ENCODE peak calls at places on chromosomes 13 and 19, in five cellular contexts. D, L, F, I and T are unnamed samples.

GRCh38 chr19:52601025-52601973 is 31.2 kb downstream of the ZNF701 start:
- DNase-seq in D (peak; percentile 96), L (peak; percentile 87), F (peak; percentile 81), I (peak; percentile 73), T (no peak)

GRCh38 chr19:9871626-9872338 is 36.7 kb downstream of the PIN1 start:
- DNase-seq in D (no peak), L (no peak), F (no peak), I (no peak), T (no peak)

GRCh38 chr13:113402471-113403254 is 38.7 kb upstream of the GRTP1 start:
- DNase-seq in D (no peak), L (no peak), F (no peak), I (no peak), T (no peak)

GRCh38 chr19:50723069-50723468 is at the start of gene CLEC11A:
- DNase-seq in D (peak; percentile 50), L (no peak), F (no peak), I (no peak), T (no peak)

GRCh38 chr19:16825312-16826168 is 3.7 kb upstream of the SIN3B start:
- DNase-seq in D (peak; percentile 43), L (no peak), F (peak; percentile 54), I (peak; percentile 71), T (peak; percentile 86)

GRCh38 chr13:30401347-30401746 is 20.9 kb upstream of the UBE2L5 start:
- DNase-seq in D (no peak), L (no peak), F (no peak), I (no peak), T (no peak)

GRCh38 chr13:38697628-38698333 is 10.9 kb downstream of the FREM2 start:
- DNase-seq in D (no peak), L (no peak), F (no peak), I (no peak), T (no peak)

GRCh38 chr19:18589380-18590272 is 1.0 kb downstream of the REX1BD start:
- DNase-seq in D (peak; percentile 70), L (peak; percentile 84), F (no peak), I (peak; percentile 33), T (peak; percentile 70)

GRCh38 chr13:71830736-71831135 is 36.3 kb downstream of the DACH1 start:
- DNase-seq in D (no peak), L (no peak), F (no peak), I (no peak), T (no peak)

GRCh38 chr19:311813-312261 is 20.6 kb upstream of the PLPP2 start:
- DNase-seq in D (no peak), L (no peak), F (no peak), I (no peak), T (no peak)

GRCh38 chr19:31255863-31256600 is 93.2 kb downstream of the TSHZ3 start:
- DNase-seq in D (no peak), L (no peak), F (no peak), I (no peak), T (no peak)

GRCh38 chr19:6800991-6801396 is 28.5 kb downstream of the VAV1 start:
- DNase-seq in D (no peak), L (no peak), F (no peak), I (no peak), T (no peak)

GRCh38 chr13:79799049-79799448 is 318.1 kb downstream of the NDFIP2 start:
- DNase-seq in D (no peak), L (no peak), F (no peak), I (no peak), T (no peak)